ENCODE peak calls at places on chromosomes 13 and 19, in four cellular contexts. T is heart left ventricle, F is NB4, M is fibroblast of mammary gland. N is an unnamed sample.

GRCh38 chr13:73879346-73880020 is 254.7 kb downstream of the KLF12 start:
- DNase-seq in T (no peak), F (no peak), M (no peak), N (no peak)

GRCh38 chr13:26923824-26924605 is 163.4 kb upstream of the GPR12 start:
- DNase-seq in T (peak; percentile 41), F (no peak), M (peak; percentile 43), N (peak; percentile 56)

GRCh38 chr13:31436478-31436877 is 236.7 kb downstream of the B3GLCT start:
- DNase-seq in T (no peak), F (no peak), M (no peak), N (no peak)

GRCh38 chr13:112213467-112214245 is 146.7 kb downstream of the SOX1 start:
- DNase-seq in T (no peak), F (no peak), M (no peak), N (no peak)

GRCh38 chr19:19218911-19219310 is 7.2 kb downstream of the NCAN start:
- DNase-seq in T (no peak), F (no peak), M (no peak), N (no peak)

GRCh38 chr19:791605-792360 is 5.5 kb upstream of the PTBP1 start:
- DNase-seq in T (no peak), F (peak; percentile 77), M (no peak), N (no peak)

GRCh38 chr13:41645313-41645712 is 188.0 kb downstream of the RGCC start:
- DNase-seq in T (no peak), F (no peak), M (peak; percentile 89), N (peak; percentile 84)

GRCh38 chr13:99941086-99941485 is 30.5 kb downstream of the ZIC5 start:
- DNase-seq in T (no peak), F (no peak), M (no peak), N (no peak)

GRCh38 chr13:80123945-80124344 is 217.0 kb downstream of the SPRY2 start:
- DNase-seq in T (no peak), F (no peak), M (no peak), N (no peak)

GRCh38 chr13:113402471-113403254 is 38.7 kb upstream of the GRTP1 start:
- DNase-seq in T (no peak), F (no peak), M (no peak), N (no peak)

GRCh38 chr13:100542546-100543156 is 45.9 kb downstream of the GGACT start:
- DNase-seq in T (no peak), F (peak; percentile 68), M (peak; percentile 71), N (peak; percentile 71)

DNA sequence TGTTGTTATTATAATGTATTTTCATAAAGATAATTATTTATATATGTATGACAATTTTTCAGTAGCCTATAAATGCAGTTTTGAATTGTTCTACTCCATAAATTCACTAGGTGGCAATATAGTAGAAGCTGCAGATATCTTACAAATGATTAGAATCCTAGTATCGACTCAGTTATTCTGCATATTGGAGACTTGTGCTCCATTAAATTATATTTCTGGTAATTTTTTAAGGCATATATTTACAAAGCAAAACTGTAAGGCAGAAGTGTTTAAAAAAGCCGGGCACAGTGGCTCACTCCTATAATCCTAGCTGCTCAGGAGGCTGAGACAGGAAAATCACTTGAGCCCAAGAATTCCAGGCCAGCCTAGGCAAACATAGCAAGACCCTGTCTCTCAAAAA is 58.7 kb downstream of the DPY19L3 start:
- DNase-seq in T (no peak), F (peak; percentile 6), M (peak; percentile 18), N (peak; percentile 23)
- TF ChIP-seq CTCF in T (peak; percentile 28), F (no peak), M (peak; percentile 39), N (peak; percentile 40)

GRCh38 chr19:54421169-54421516 is 5.9 kb downstream of the TTYH1 start:
- DNase-seq in T (no peak), F (no peak), M (no peak), N (no peak)
- H3K4me3 ChIP-seq in T (no peak overlapping the region), F (no peak overlapping the region), M (no peak overlapping the region), N (no peak overlapping the region)

DNA sequence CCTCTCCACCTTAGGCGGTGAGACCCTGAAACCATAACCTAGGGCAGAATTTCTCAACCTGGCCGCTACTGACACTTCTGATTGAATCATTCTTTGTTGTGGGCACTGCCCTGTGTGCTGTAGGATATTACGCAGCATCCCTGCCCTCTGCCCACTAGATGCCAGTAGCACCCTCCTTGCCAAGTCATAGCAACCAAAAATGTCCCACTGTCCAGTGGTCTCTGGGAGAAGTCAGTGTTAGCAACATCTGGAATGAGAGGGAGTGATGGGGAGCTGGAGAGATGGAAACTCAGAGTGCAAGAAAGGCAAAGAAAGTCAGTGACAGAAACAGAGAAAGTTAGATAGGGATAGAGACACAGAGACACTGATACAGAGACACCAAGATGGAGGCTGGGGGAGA is 13.6 kb downstream of the KLK4 start:
- DNase-seq in T (no peak), F (no peak), M (no peak), N (no peak)
- TF ChIP-seq CTCF in T (no peak), F (no peak), M (no peak), N (no peak)

DNA sequence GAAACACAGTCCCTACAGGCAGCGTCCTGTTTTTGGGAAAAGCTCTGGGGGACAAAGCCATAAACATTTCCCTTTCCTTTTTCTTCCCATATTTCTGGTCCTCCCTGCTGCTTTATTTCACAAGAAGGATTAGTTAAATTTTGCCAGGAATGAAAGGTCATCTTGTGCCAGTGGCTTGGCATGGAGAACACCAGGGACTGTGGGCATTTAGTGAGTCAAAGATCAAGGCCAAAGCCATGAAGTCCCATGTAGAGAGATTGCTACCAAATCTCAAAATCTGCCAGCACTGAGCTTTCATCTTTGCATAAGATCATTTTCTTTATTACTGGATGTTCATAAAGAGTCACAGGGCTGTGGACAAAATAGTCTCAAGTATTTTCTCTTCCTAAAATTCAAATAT is 29.1 kb upstream of the SLC46A3 start:
- DNase-seq in T (no peak), F (no peak), M (no peak), N (no peak)
- H3K4me3 ChIP-seq in T (no peak overlapping the region), F (no peak overlapping the region), M (no peak overlapping the region), N (no peak overlapping the region)